ENCODE peak calls at places on chromosomes 4 and X, in five cellular contexts. O is mucosa of descending colon, G is SK-N-SH, L is WERI-Rb-1, F is Peyer's patch. P is an unnamed sample. For H3K36me3, the result is how much of the 10 kb centered on the place peaks cover.

GRCh38 chr4:83276299-83277040 is 8.1 kb downstream of the COQ2 start:
- DNase-seq in O (no peak), G (no peak), L (no peak), F (no peak), P (no peak)

GRCh38 chr4:134408897-134409296 is 207.3 kb upstream of the PABPC4L start:
- DNase-seq in O (no peak), G (no peak), L (no peak), F (no peak), P (no peak)

GRCh38 chr4:142238589-142238988 is 602.2 kb downstream of the IL15 start:
- DNase-seq in O (no peak), G (no peak), L (no peak), F (no peak), P (no peak)

GRCh38 chr4:183099537-183100297 is 660 bp downstream of the WWC2 start:
- DNase-seq in O (peak), G (no peak), L (peak), F (no peak), P (no peak)

GRCh38 chrX:22922961-22923360 is 76.8 kb upstream of the DDX53 start:
- DNase-seq in O (no peak), G (no peak), L (no peak), F (no peak), P (no peak)

GRCh38 chr4:177080388-177080787 is 229.3 kb upstream of the NEIL3 start:
- DNase-seq in O (no peak), G (no peak), L (no peak), F (no peak), P (no peak)

GRCh38 chrX:77785746-77786548 is at the start of gene ATRX:
- DNase-seq in O (peak), G (peak), L (peak), F (peak), P (peak)

GRCh38 chrX:115642895-115643530 is 82.0 kb downstream of the PLS3 start:
- DNase-seq in O (no peak), G (peak), L (peak), F (no peak), P (no peak)

GRCh38 chr4:106809083-106809482 is 227.0 kb downstream of the DKK2 start:
- DNase-seq in O (no peak), G (peak), L (peak), F (no peak), P (no peak)

GRCh38 chr4:173958445-173958844 is 325.0 kb downstream of the FBXO8 start:
- DNase-seq in O (no peak), G (no peak), L (no peak), F (no peak), P (no peak)

GRCh38 chr4:2809610-2810180 is 16.8 kb downstream of the SH3BP2 start:
- DNase-seq in O (no peak), G (no peak), L (no peak), F (no peak), P (no peak)

GRCh38 chr4:26447378-26447777 is 42.9 kb downstream of the CCKAR start:
- DNase-seq in O (no peak), G (no peak), L (no peak), F (no peak), P (no peak)

GRCh38 chr4:78552398-78553396 is 1.1 kb downstream of the ANXA3 start:
- DNase-seq in O (no peak), G (no peak), L (no peak), F (no peak), P (peak)

GRCh38 chr4:99679976-99680375 is 22.3 kb upstream of the C4orf54 start:
- DNase-seq in O (no peak), G (no peak), L (no peak), F (no peak), P (no peak)

GRCh38 chr4:180057891-180058643 is 2185.1 kb upstream of the TENM3 start:
- DNase-seq in O (peak), G (peak), L (peak), F (no peak), P (no peak)

GRCh38 chr4:13476915-13477314 is 7.2 kb downstream of the RAB28 start:
- DNase-seq in O (no peak), G (no peak), L (no peak), F (no peak), P (peak)

GRCh38 chrX:100411802-100412333 is 1.8 kb upstream of the PCDH19 start:
- DNase-seq in O (no peak), G (no peak), L (no peak), F (no peak), P (no peak)

GRCh38 chr4:99863-100262 is 24.4 kb upstream of the ZNF718 start:
- DNase-seq in O (no peak), G (no peak), L (no peak), F (no peak), P (no peak)

GRCh38 chr4:110514889-110515479 is 39.0 kb downstream of the ENPEP start:
- DNase-seq in O (no peak), G (peak), L (no peak), F (no peak), P (no peak)

GRCh38 chrX:47283015-47283771 is 50.4 kb downstream of the USP11 start:
- DNase-seq in O (no peak), G (peak), L (no peak), F (no peak), P (no peak)

GRCh38 chrX:3295731-3296130 is 50.7 kb downstream of the MXRA5 start:
- DNase-seq in O (no peak), G (peak), L (peak), F (no peak), P (no peak)

GRCh38 chr4:76545161-76545884 is 110.3 kb downstream of the SHROOM3 start:
- DNase-seq in O (no peak), G (no peak), L (no peak), F (no peak), P (peak)

GRCh38 chrX:132216806-132217202 is 2.4 kb downstream of the RAP2C start:
- DNase-seq in O (no peak), G (no peak), L (no peak), F (no peak), P (no peak)

GRCh38 chr4:79528241-79528706 is 120.2 kb upstream of the GK2 start:
- DNase-seq in O (no peak), G (no peak), L (no peak), F (no peak), P (peak)

GRCh38 chr4:101217353-101218031 is 129.8 kb downstream of the PPP3CA start:
- DNase-seq in O (no peak), G (no peak), L (no peak), F (no peak), P (no peak)

GRCh38 chr4:121270384-121270783 is 106.3 kb upstream of the TNIP3 start:
- DNase-seq in O (no peak), G (no peak), L (no peak), F (no peak), P (no peak)

GRCh38 chr4:94068712-94069111 is 139.0 kb upstream of the SMARCAD1 start:
- DNase-seq in O (no peak), G (no peak), L (no peak), F (no peak), P (no peak)

GRCh38 chr4:168826620-168827019 is 183.4 kb downstream of the CBR4 start:
- DNase-seq in O (no peak), G (no peak), L (no peak), F (no peak), P (no peak)

GRCh38 chrX:56728752-56729151 is 291 bp upstream of the NBDY start:
- DNase-seq in O (no peak), G (no peak), L (no peak), F (peak), P (no peak)

GRCh38 chr4:92455329-92455839 is 151.6 kb downstream of the GRID2 start:
- DNase-seq in O (no peak), G (no peak), L (no peak), F (no peak), P (no peak)

GRCh38 chr4:111775908-111776307 is 369.3 kb upstream of the FAM241A start:
- DNase-seq in O (no peak), G (no peak), L (no peak), F (no peak), P (no peak)

GRCh38 chr4:40856836-40857362 is 107.1 kb downstream of the NSUN7 start:
- DNase-seq in O (peak), G (peak), L (peak), F (peak), P (no peak)

GRCh38 chrX:41779058-41779564 is 55.1 kb downstream of the GPR82 start:
- DNase-seq in O (no peak), G (no peak), L (no peak), F (no peak), P (peak)

GRCh38 chr4:3700736-3701135 is 65.4 kb upstream of the ADRA2C start:
- DNase-seq in O (peak), G (no peak), L (no peak), F (no peak), P (no peak)

GRCh38 chr4:69120869-69121268 is 24.6 kb downstream of the UGT2B7 start:
- DNase-seq in O (no peak), G (no peak), L (no peak), F (no peak), P (no peak)

GRCh38 chrX:73127700-73128241 is 48.5 kb upstream of the PABPC1L2A start:
- DNase-seq in O (peak), G (no peak), L (no peak), F (no peak), P (no peak)

GRCh38 chr4:117134386-117134785 is 49.0 kb upstream of the TRAM1L1 start:
- DNase-seq in O (no peak), G (peak), L (peak), F (no peak), P (peak)

GRCh38 chr4:39324446-39324845 is 41.7 kb downstream of the RFC1 start:
- DNase-seq in O (no peak), G (no peak), L (no peak), F (no peak), P (no peak)

GRCh38 chr4:152224872-152225420 is 310.9 kb downstream of the FBXW7 start:
- DNase-seq in O (no peak), G (no peak), L (no peak), F (no peak), P (no peak)

GRCh38 chrX:29952016-29952415 is 263.3 kb upstream of the MAGEB2 start:
- DNase-seq in O (no peak), G (no peak), L (no peak), F (no peak), P (no peak)

DNA sequence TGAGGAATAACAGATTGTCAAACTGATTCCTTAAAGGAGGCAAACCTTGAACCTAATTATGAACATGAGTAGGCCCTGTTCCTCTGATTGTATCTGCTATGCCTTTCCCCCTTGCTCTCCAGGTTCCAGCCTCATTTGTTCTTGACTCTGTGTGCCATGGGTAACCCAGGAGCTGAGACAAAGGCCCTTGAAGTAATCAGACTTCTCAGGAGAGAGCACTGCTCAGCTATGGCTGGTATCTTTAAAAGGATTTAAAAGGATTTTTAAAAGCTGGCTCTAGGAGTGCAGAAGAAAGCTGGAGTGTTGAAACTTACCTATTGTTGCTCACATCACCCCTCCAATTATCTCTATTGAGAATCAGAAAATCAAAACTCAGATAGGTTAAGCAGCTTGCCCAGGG is 1565.5 kb upstream of the AGA start:
- DNase-seq in O (no peak), G (no peak), L (no peak), F (no peak), P (no peak)
- TF ChIP-seq CTCF in O (no peak), G (no peak), L (no peak), F (no peak), P (no peak)

GRCh38 chrX:18994713-18995112 is 10.8 kb upstream of the PHKA2 start:
- DNase-seq in O (no peak), G (no peak), L (no peak), F (no peak), P (peak)

GRCh38 chrX:18995216-18995615 is 11.3 kb upstream of the PHKA2 start:
- DNase-seq in O (no peak), G (no peak), L (no peak), F (no peak), P (peak)

GRCh38 chrX:18996536-18996935 is 12.6 kb upstream of the PHKA2 start:
- DNase-seq in O (no peak), G (no peak), L (no peak), F (no peak), P (no peak)

GRCh38 chrX:18997916-18998315 is 14.0 kb upstream of the PHKA2 start:
- DNase-seq in O (no peak), G (no peak), L (no peak), F (no peak), P (no peak)

GRCh38 chrX:18992829-18993228 is 8.9 kb upstream of the PHKA2 start:
- DNase-seq in O (no peak), G (no peak), L (no peak), F (no peak), P (no peak)
- H3K4me3 ChIP-seq in O (no peak), G (no peak), L (no peak), F (no peak), P (no peak)

DNA sequence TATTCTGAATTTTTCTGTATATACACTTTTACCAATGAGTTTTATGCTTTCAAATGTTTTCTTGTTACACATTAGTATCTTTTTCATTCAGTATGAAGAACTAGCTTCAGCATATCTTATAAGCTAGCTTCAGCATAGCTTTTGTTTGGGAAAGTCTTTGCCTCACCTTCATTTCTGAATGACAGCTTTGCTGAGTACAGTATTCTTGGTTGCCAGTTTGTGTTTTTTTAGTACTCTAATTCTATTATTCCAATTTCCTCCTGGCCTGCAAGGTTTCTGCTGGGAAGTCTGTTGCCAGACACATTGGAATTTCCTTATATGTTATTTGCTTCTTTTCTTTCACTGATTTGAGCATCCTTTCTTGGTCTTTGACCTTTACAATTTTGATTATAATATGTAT is 278.8 kb downstream of the SPATA18 start:
- DNase-seq in O (no peak), G (no peak), L (no peak), F (no peak), P (no peak)
- H3K36me3 ChIP-seq in O (under half), G (under half), L (under half), F (under half), P (under half)

GRCh38 chr4:16090306-16090705 is 6.5 kb upstream of the PROM1 start:
- DNase-seq in O (no peak), G (no peak), L (no peak), F (no peak), P (no peak)

GRCh38 chr4:16089156-16089555 is 5.3 kb upstream of the PROM1 start:
- DNase-seq in O (no peak), G (no peak), L (no peak), F (no peak), P (no peak)

DNA sequence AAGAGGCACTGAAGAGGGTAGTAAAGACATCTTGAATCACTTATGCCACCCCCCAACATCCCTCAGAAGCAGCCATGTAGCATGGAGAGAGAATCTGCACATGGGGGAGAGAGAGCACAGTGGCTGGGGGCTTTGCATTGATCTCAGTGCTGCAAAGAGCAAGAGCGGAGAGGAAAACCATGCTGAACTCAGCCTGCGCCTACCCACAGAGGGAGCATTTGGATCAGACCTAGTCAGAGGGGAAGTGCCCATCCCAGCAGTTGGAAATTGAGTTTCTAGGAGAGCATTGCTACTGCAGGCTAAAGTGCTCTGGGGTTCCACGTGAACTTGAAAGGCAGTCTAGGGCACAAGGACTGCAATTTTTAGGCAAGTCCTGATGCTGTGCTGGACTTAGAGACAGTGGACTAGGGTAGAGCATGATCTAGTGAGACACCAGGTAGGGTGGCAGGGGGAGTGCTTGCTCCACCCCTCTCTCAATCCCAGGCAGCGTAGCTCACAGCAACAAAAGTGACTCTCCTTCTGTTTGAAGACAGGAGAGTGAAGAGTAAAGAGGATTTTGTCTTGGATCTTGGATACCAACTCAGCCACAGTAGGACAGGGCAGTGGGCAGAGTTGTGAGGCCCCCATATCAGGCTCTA is 9.0 kb upstream of the PROM1 start:
- DNase-seq in O (no peak), G (no peak), L (no peak), F (no peak), P (no peak)
- TF ChIP-seq CTCF in O (no peak), G (no peak), L (no peak), F (no peak), P (no peak)

GRCh38 chrX:118167361-118167760 is 50.8 kb upstream of the KLHL13 start:
- DNase-seq in O (no peak), G (no peak), L (no peak), F (no peak), P (no peak)
- H3K4me3 ChIP-seq in O (no peak), G (no peak), L (no peak), F (no peak), P (no peak)

GRCh38 chrX:69095260-69095659 is 70.0 kb downstream of the PJA1 start:
- DNase-seq in O (no peak), G (no peak), L (peak), F (no peak), P (no peak)
- H3K36me3 ChIP-seq in O (under half), G (under half), L (under half), F (under half), P (under half)

DNA sequence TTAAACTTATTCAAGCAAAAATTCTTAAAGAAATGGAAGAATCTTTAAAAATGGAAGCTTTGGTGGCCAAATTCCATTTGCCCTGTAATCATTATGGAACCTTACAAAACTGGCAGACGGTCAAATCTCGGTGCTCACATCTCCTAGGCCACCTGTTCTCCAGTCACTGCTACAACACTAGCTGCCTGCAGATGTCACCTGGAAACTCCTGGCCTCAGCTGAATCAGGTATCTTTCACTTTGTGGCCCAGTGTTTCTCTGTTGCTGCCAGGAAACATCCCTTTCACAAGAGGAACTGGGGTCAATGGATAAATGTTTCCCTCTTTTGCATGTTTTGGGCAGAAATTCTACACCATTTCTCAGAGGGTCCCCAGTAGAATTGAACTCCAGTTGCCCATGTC is 4.2 kb upstream of the CXCL3 start:
- DNase-seq in O (no peak), G (no peak), L (no peak), F (no peak), P (no peak)
- TF ChIP-seq CTCF in O (peak), G (no peak), L (peak), F (no peak), P (no peak)

P was measured in kidney epithelial cell.